ENCODE peak calls at places on chromosomes 16 and 17, in nine cellular contexts. One of them, this sample, is unnamed.
A peak's percentile ranks its signal among the peaks of the same experiment; 100 is the strongest.

GRCh38 chr17:39618252-39618913 is 8.4 kb upstream of the PPP1R1B start:
- DNase-seq in CD8-positive, alpha-beta memory T cell: no peak
- DNase-seq in heart left ventricle: no peak
- DNase-seq in pancreas: no peak
- DNase-seq in left ventricle myocardium inferior: no peak
- DNase-seq in neuronal stem cell: no peak
- DNase-seq in Panc1: no peak
- DNase-seq in PC-3: peak; percentile 20
- DNase-seq in heart right ventricle: no peak
- DNase-seq in this sample: no peak

GRCh38 chr17:47967607-47968252 is 3.2 kb upstream of the CDK5RAP3 start:
- DNase-seq in CD8-positive, alpha-beta memory T cell: no peak
- DNase-seq in heart left ventricle: no peak
- DNase-seq in pancreas: peak; percentile 84
- DNase-seq in left ventricle myocardium inferior: no peak
- DNase-seq in neuronal stem cell: no peak
- DNase-seq in Panc1: no peak
- DNase-seq in PC-3: peak; percentile 98
- DNase-seq in heart right ventricle: no peak
- DNase-seq in this sample: no peak

GRCh38 chr17:76481091-76481655 is 13.8 kb downstream of the AANAT start:
- DNase-seq in CD8-positive, alpha-beta memory T cell: no peak
- DNase-seq in heart left ventricle: no peak
- DNase-seq in pancreas: no peak
- DNase-seq in left ventricle myocardium inferior: no peak
- DNase-seq in neuronal stem cell: no peak
- DNase-seq in Panc1: no peak
- DNase-seq in PC-3: no peak
- DNase-seq in heart right ventricle: no peak
- DNase-seq in this sample: no peak

GRCh38 chr17:48543854-48544355 is 1.0 kb downstream of the HOXB2 start:
- DNase-seq in CD8-positive, alpha-beta memory T cell: peak; percentile 49
- DNase-seq in heart left ventricle: no peak
- DNase-seq in pancreas: no peak
- DNase-seq in left ventricle myocardium inferior: peak; percentile 44
- DNase-seq in neuronal stem cell: no peak
- DNase-seq in Panc1: no peak
- DNase-seq in PC-3: no peak
- DNase-seq in heart right ventricle: peak; percentile 20
- DNase-seq in this sample: no peak

GRCh38 chr17:61412860-61413653 is 13.4 kb downstream of the TBX2 start:
- DNase-seq in CD8-positive, alpha-beta memory T cell: no peak
- DNase-seq in heart left ventricle: peak; percentile 27
- DNase-seq in pancreas: no peak
- DNase-seq in left ventricle myocardium inferior: no peak
- DNase-seq in neuronal stem cell: no peak
- DNase-seq in Panc1: no peak
- DNase-seq in PC-3: no peak
- DNase-seq in heart right ventricle: peak; percentile 23
- DNase-seq in this sample: no peak

GRCh38 chr16:81616321-81617020 is 162.6 kb upstream of the PLCG2 start:
- DNase-seq in CD8-positive, alpha-beta memory T cell: peak; percentile 68
- DNase-seq in heart left ventricle: peak; percentile 81
- DNase-seq in pancreas: no peak
- DNase-seq in left ventricle myocardium inferior: peak; percentile 69
- DNase-seq in neuronal stem cell: no peak
- DNase-seq in Panc1: no peak
- DNase-seq in PC-3: no peak
- DNase-seq in heart right ventricle: peak; percentile 70
- DNase-seq in this sample: no peak

GRCh38 chr16:86707581-86707980 is 129.2 kb downstream of the FOXL1 start:
- DNase-seq in CD8-positive, alpha-beta memory T cell: no peak
- DNase-seq in heart left ventricle: no peak
- DNase-seq in pancreas: no peak
- DNase-seq in left ventricle myocardium inferior: no peak
- DNase-seq in neuronal stem cell: no peak
- DNase-seq in Panc1: no peak
- DNase-seq in PC-3: no peak
- DNase-seq in heart right ventricle: no peak
- DNase-seq in this sample: no peak

GRCh38 chr16:86322283-86322682 is 188.0 kb upstream of the FOXF1 start:
- DNase-seq in CD8-positive, alpha-beta memory T cell: no peak
- DNase-seq in heart left ventricle: no peak
- DNase-seq in pancreas: no peak
- DNase-seq in left ventricle myocardium inferior: no peak
- DNase-seq in neuronal stem cell: no peak
- DNase-seq in Panc1: no peak
- DNase-seq in PC-3: no peak
- DNase-seq in heart right ventricle: no peak
- DNase-seq in this sample: no peak

GRCh38 chr16:68298312-68298711 is 12.4 kb downstream of the SLC7A6OS start:
- DNase-seq in CD8-positive, alpha-beta memory T cell: no peak
- DNase-seq in heart left ventricle: no peak
- DNase-seq in pancreas: no peak
- DNase-seq in left ventricle myocardium inferior: no peak
- DNase-seq in neuronal stem cell: no peak
- DNase-seq in Panc1: no peak
- DNase-seq in PC-3: no peak
- DNase-seq in heart right ventricle: no peak
- DNase-seq in this sample: no peak

GRCh38 chr16:68299571-68300453 is 10.9 kb downstream of the SLC7A6OS start:
- DNase-seq in CD8-positive, alpha-beta memory T cell: no peak
- DNase-seq in heart left ventricle: no peak
- DNase-seq in pancreas: no peak
- DNase-seq in left ventricle myocardium inferior: no peak
- DNase-seq in neuronal stem cell: no peak
- DNase-seq in Panc1: no peak
- DNase-seq in PC-3: no peak
- DNase-seq in heart right ventricle: no peak
- DNase-seq in this sample: no peak

GRCh38 chr16:68297908-68298307 is 12.8 kb downstream of the SLC7A6OS start:
- DNase-seq in CD8-positive, alpha-beta memory T cell: no peak
- DNase-seq in heart left ventricle: no peak
- DNase-seq in pancreas: no peak
- DNase-seq in left ventricle myocardium inferior: no peak
- DNase-seq in neuronal stem cell: no peak
- DNase-seq in Panc1: no peak
- DNase-seq in PC-3: peak; percentile 59
- DNase-seq in heart right ventricle: no peak
- DNase-seq in this sample: no peak

GRCh38 chr16:68300736-68301459 is 9.8 kb downstream of the SLC7A6OS start:
- DNase-seq in CD8-positive, alpha-beta memory T cell: no peak
- DNase-seq in heart left ventricle: no peak
- DNase-seq in pancreas: no peak
- DNase-seq in left ventricle myocardium inferior: no peak
- DNase-seq in neuronal stem cell: no peak
- DNase-seq in Panc1: no peak
- DNase-seq in PC-3: no peak
- DNase-seq in heart right ventricle: no peak
- DNase-seq in this sample: no peak

DNA sequence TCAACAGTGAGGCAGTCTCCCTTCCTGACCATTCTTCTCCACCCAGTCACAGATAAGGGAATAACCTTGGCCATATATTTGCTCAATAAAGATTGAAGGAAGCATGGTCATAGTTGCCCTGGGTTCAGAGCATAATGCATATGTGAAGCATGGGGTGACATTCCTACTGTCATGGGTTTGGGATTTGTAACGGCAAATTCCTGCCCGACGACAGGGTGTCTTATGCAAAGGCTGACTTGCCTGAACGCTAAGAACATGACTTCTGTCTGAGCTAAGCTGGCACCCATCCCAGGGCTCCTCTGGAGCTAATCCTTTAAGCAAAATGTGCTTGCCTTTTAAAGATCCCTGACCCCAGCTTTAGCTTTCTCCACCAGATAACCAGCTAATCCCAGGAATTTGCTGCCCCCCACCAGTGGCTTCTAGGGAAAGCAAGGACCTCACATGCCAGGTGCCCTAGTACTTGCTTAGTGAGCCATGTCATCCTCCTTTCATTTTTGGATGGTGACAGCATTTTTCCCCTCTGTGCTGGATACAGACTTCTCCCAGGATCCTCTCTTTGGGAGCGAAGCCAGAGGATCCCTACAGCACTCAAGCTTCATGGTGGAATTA is 11.7 kb downstream of the SLC7A6OS start:
- DNase-seq in CD8-positive, alpha-beta memory T cell: no peak
- DNase-seq in heart left ventricle: peak; percentile 78
- DNase-seq in pancreas: no peak
- DNase-seq in left ventricle myocardium inferior: peak; percentile 68
- DNase-seq in neuronal stem cell: no peak
- DNase-seq in Panc1: no peak
- DNase-seq in PC-3: peak; percentile 43
- DNase-seq in heart right ventricle: peak; percentile 64
- DNase-seq in this sample: no peak
- H3K36me3 ChIP-seq in CD8-positive, alpha-beta memory T cell: peaks cover 76% of the 10 kb centered on the region
- H3K36me3 ChIP-seq in heart left ventricle: no peaks in the 10 kb centered on the region
- H3K36me3 ChIP-seq in pancreas: peaks cover 19% of the 10 kb centered on the region
- H3K36me3 ChIP-seq in left ventricle myocardium inferior: peaks cover 97% of the 10 kb centered on the region
- H3K36me3 ChIP-seq in neuronal stem cell: peaks cover 96% of the 10 kb centered on the region
- H3K36me3 ChIP-seq in Panc1: peaks cover 8% of the 10 kb centered on the region
- H3K36me3 ChIP-seq in PC-3: peaks cover 45% of the 10 kb centered on the region
- H3K36me3 ChIP-seq in heart right ventricle: peaks cover 100% of the 10 kb centered on the region
- H3K36me3 ChIP-seq in this sample: no peaks in the 10 kb centered on the region

GRCh38 chr17:79478841-79479240 is 132.0 kb downstream of the RBFOX3 start:
- DNase-seq in CD8-positive, alpha-beta memory T cell: no peak
- DNase-seq in heart left ventricle: no peak
- DNase-seq in pancreas: no peak
- DNase-seq in left ventricle myocardium inferior: no peak
- DNase-seq in neuronal stem cell: no peak
- DNase-seq in Panc1: no peak
- DNase-seq in PC-3: no peak
- DNase-seq in heart right ventricle: no peak
- DNase-seq in this sample: no peak

GRCh38 chr17:79473836-79474204 is 137.0 kb downstream of the RBFOX3 start:
- DNase-seq in CD8-positive, alpha-beta memory T cell: no peak
- DNase-seq in heart left ventricle: no peak
- DNase-seq in pancreas: no peak
- DNase-seq in left ventricle myocardium inferior: no peak
- DNase-seq in neuronal stem cell: no peak
- DNase-seq in Panc1: no peak
- DNase-seq in PC-3: no peak
- DNase-seq in heart right ventricle: no peak
- DNase-seq in this sample: no peak

GRCh38 chr17:79473111-79473835 is 137.6 kb downstream of the RBFOX3 start:
- DNase-seq in CD8-positive, alpha-beta memory T cell: no peak
- DNase-seq in heart left ventricle: no peak
- DNase-seq in pancreas: no peak
- DNase-seq in left ventricle myocardium inferior: no peak
- DNase-seq in neuronal stem cell: no peak
- DNase-seq in Panc1: no peak
- DNase-seq in PC-3: peak; percentile 28
- DNase-seq in heart right ventricle: no peak
- DNase-seq in this sample: no peak

GRCh38 chr17:79478051-79478461 is 132.8 kb downstream of the RBFOX3 start:
- DNase-seq in CD8-positive, alpha-beta memory T cell: no peak
- DNase-seq in heart left ventricle: no peak
- DNase-seq in pancreas: no peak
- DNase-seq in left ventricle myocardium inferior: no peak
- DNase-seq in neuronal stem cell: no peak
- DNase-seq in Panc1: no peak
- DNase-seq in PC-3: no peak
- DNase-seq in heart right ventricle: no peak
- DNase-seq in this sample: no peak

GRCh38 chr17:79476074-79476473 is 134.8 kb downstream of the RBFOX3 start:
- DNase-seq in CD8-positive, alpha-beta memory T cell: no peak
- DNase-seq in heart left ventricle: no peak
- DNase-seq in pancreas: no peak
- DNase-seq in left ventricle myocardium inferior: no peak
- DNase-seq in neuronal stem cell: peak; percentile 26
- DNase-seq in Panc1: no peak
- DNase-seq in PC-3: no peak
- DNase-seq in heart right ventricle: no peak
- DNase-seq in this sample: no peak
- H3K4me3 ChIP-seq in CD8-positive, alpha-beta memory T cell: no peak overlapping the region
- H3K4me3 ChIP-seq in heart left ventricle: no peak overlapping the region
- H3K4me3 ChIP-seq in pancreas: no peak overlapping the region
- H3K4me3 ChIP-seq in left ventricle myocardium inferior: no peak overlapping the region
- H3K4me3 ChIP-seq in neuronal stem cell: no peak overlapping the region
- H3K4me3 ChIP-seq in Panc1: no peak overlapping the region
- H3K4me3 ChIP-seq in PC-3: no peak overlapping the region
- H3K4me3 ChIP-seq in heart right ventricle: no peak overlapping the region
- H3K4me3 ChIP-seq in this sample: no peak overlapping the region

DNA sequence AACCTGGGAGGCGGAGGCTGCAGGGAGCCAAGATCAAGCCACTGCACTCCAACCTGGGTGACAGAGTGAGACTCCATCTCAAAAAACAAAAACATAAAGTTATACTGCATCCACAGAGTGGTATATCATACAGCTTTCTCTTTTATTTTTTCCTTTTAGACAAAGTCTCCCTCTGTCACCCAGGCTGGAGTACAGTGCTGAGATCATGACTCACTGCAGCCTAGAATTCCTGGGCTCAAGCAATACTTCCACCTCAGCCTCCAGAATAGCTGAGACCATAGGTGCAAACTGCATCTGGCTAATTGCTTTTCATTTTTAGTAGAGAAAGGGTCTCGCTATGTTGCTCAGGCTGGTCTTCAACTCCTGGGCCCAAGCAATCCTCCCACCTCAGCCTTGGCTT is 10.0 kb upstream of the COPRS start:
- DNase-seq in CD8-positive, alpha-beta memory T cell: no peak
- DNase-seq in heart left ventricle: no peak
- DNase-seq in pancreas: no peak
- DNase-seq in left ventricle myocardium inferior: no peak
- DNase-seq in neuronal stem cell: no peak
- DNase-seq in Panc1: no peak
- DNase-seq in PC-3: no peak
- DNase-seq in heart right ventricle: no peak
- DNase-seq in this sample: no peak
- H3K36me3 ChIP-seq in CD8-positive, alpha-beta memory T cell: peaks cover 30% of the 10 kb centered on the region
- H3K36me3 ChIP-seq in heart left ventricle: peaks cover 2% of the 10 kb centered on the region
- H3K36me3 ChIP-seq in pancreas: peaks cover 18% of the 10 kb centered on the region
- H3K36me3 ChIP-seq in left ventricle myocardium inferior: peaks cover 100% of the 10 kb centered on the region
- H3K36me3 ChIP-seq in neuronal stem cell: peaks cover 94% of the 10 kb centered on the region
- H3K36me3 ChIP-seq in Panc1: peaks cover 8% of the 10 kb centered on the region
- H3K36me3 ChIP-seq in PC-3: peaks cover 6% of the 10 kb centered on the region
- H3K36me3 ChIP-seq in heart right ventricle: peaks cover 100% of the 10 kb centered on the region
- H3K36me3 ChIP-seq in this sample: no peaks in the 10 kb centered on the region

GRCh38 chr16:1333854-1334719 is 642 bp downstream of the BAIAP3 start:
- DNase-seq in CD8-positive, alpha-beta memory T cell: no peak
- DNase-seq in heart left ventricle: no peak
- DNase-seq in pancreas: no peak
- DNase-seq in left ventricle myocardium inferior: no peak
- DNase-seq in neuronal stem cell: no peak
- DNase-seq in Panc1: no peak
- DNase-seq in PC-3: no peak
- DNase-seq in heart right ventricle: no peak
- DNase-seq in this sample: no peak

GRCh38 chr16:1334739-1335138 is 1.3 kb downstream of the BAIAP3 start:
- DNase-seq in CD8-positive, alpha-beta memory T cell: no peak
- DNase-seq in heart left ventricle: no peak
- DNase-seq in pancreas: no peak
- DNase-seq in left ventricle myocardium inferior: no peak
- DNase-seq in neuronal stem cell: no peak
- DNase-seq in Panc1: no peak
- DNase-seq in PC-3: no peak
- DNase-seq in heart right ventricle: no peak
- DNase-seq in this sample: no peak

GRCh38 chr16:1335996-1336395 is 2.6 kb downstream of the BAIAP3 start:
- DNase-seq in CD8-positive, alpha-beta memory T cell: no peak
- DNase-seq in heart left ventricle: no peak
- DNase-seq in pancreas: no peak
- DNase-seq in left ventricle myocardium inferior: no peak
- DNase-seq in neuronal stem cell: no peak
- DNase-seq in Panc1: no peak
- DNase-seq in PC-3: no peak
- DNase-seq in heart right ventricle: no peak
- DNase-seq in this sample: no peak

GRCh38 chr16:1336619-1337018 is 3.2 kb downstream of the BAIAP3 start:
- DNase-seq in CD8-positive, alpha-beta memory T cell: no peak
- DNase-seq in heart left ventricle: no peak
- DNase-seq in pancreas: no peak
- DNase-seq in left ventricle myocardium inferior: no peak
- DNase-seq in neuronal stem cell: no peak
- DNase-seq in Panc1: no peak
- DNase-seq in PC-3: no peak
- DNase-seq in heart right ventricle: no peak
- DNase-seq in this sample: no peak

DNA sequence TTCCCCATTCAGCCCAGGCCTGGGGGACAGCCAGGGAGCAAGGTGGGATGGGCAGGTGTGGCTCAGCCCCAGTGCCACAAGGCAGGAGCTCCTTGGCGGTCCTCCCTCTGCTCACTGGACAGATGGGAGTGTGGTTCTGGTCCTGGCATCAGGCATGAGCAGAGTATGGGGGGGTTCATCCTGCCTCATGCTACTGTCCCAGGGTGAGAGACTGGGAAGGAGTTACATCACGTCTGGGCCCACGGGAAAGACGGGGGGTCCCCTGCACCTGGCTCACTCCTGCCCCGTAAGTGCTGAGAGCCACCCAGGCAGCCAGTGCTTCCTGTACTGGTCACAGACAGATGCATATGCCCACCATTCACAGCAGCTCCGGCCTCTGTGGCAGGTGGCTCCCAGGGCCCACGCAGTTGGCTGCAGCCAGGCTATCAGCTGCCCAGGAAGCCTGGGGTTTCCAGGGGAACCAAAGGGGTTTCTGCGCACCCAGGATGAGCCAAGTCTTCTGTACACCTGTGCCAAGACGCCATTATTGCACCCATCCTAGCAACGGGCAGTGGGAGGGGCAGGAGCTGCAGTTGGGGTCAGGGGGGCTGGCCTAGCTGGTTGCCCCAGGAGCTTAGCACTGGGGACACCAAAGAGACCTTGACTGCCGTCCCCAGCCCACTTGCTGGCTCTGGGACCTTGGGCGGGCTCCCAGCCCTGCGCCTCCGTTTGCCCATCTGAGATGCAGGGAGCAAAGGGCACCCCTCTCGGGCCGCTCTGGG is 1.9 kb downstream of the BAIAP3 start:
- DNase-seq in CD8-positive, alpha-beta memory T cell: no peak
- DNase-seq in heart left ventricle: no peak
- DNase-seq in pancreas: no peak
- DNase-seq in left ventricle myocardium inferior: no peak
- DNase-seq in neuronal stem cell: no peak
- DNase-seq in Panc1: no peak
- DNase-seq in PC-3: no peak
- DNase-seq in heart right ventricle: no peak
- DNase-seq in this sample: no peak
- H3K4me3 ChIP-seq in CD8-positive, alpha-beta memory T cell: no peak overlapping the region
- H3K4me3 ChIP-seq in heart left ventricle: no peak overlapping the region
- H3K4me3 ChIP-seq in pancreas: no peak overlapping the region
- H3K4me3 ChIP-seq in left ventricle myocardium inferior: no peak overlapping the region
- H3K4me3 ChIP-seq in neuronal stem cell: peak overlapping the region; percentile 17
- H3K4me3 ChIP-seq in Panc1: no peak overlapping the region
- H3K4me3 ChIP-seq in PC-3: no peak overlapping the region
- H3K4me3 ChIP-seq in heart right ventricle: no peak overlapping the region
- H3K4me3 ChIP-seq in this sample: no peak overlapping the region